ENCODE peak calls at places on chromosomes 7 and 10, in five cellular contexts. J is tibial nerve, M is AG10803, N is astrocyte of the spinal cord, D is OCI-LY7. Y is an unnamed sample.

GRCh38 chr10:46309511-46310142 is 22.8 kb downstream of the ANTXRL start:
- DNase-seq in M (no peak), J (no peak), N (no peak), D (no peak), Y (no peak)

GRCh38 chr10:121069061-121069850 is 218.1 kb downstream of the WDR11 start:
- DNase-seq in D (no peak), N (peak; percentile 9), M (peak; percentile 24), J (no peak), Y (no peak)

GRCh38 chr10:79311581-79312407 is 35.5 kb upstream of the PPIF start:
- DNase-seq in J (no peak), M (no peak), N (no peak), D (no peak), Y (no peak)

GRCh38 chr7:3518546-3518945 is 217.5 kb downstream of the SDK1 start:
- DNase-seq in M (no peak), D (no peak), J (no peak), N (no peak), Y (no peak)

GRCh38 chr10:19412531-19412930 is 363.9 kb downstream of the MALRD1 start:
- DNase-seq in M (peak; percentile 11), D (no peak), J (peak; percentile 21), N (peak; percentile 29), Y (no peak)

GRCh38 chr10:90658791-90659190 is 199.0 kb downstream of the HTR7 start:
- DNase-seq in N (no peak), D (no peak), M (no peak), J (no peak), Y (no peak)

GRCh38 chr10:114855776-114856543 is 34.4 kb downstream of the FHIP2A start:
- DNase-seq in J (no peak), D (no peak), N (peak; percentile 40), M (peak; percentile 8), Y (no peak)

GRCh38 chr10:25901199-25901598 is 32.8 kb upstream of the MYO3A start:
- DNase-seq in J (no peak), D (peak; percentile 80), N (no peak), M (no peak), Y (no peak)

GRCh38 chr7:120021085-120021484 is 251.9 kb upstream of the KCND2 start:
- DNase-seq in D (no peak), N (no peak), J (no peak), M (peak; percentile 3), Y (no peak)

GRCh38 chr7:100745184-100745583 is 11.8 kb downstream of the ZAN start:
- DNase-seq in J (peak; percentile 24), M (peak; percentile 17), N (peak; percentile 51), D (no peak), Y (no peak)

GRCh38 chr10:47257396-47258120 is 42.4 kb upstream of the GDF10 start:
- DNase-seq in J (no peak), D (no peak), N (peak; percentile 79), M (peak; percentile 52), Y (no peak)

GRCh38 chr10:15546606-15547005 is 173.1 kb downstream of the ITGA8 start:
- DNase-seq in D (no peak), J (no peak), M (no peak), N (no peak), Y (no peak)

GRCh38 chr7:11203688-11204087 is 230.0 kb downstream of the PHF14 start:
- DNase-seq in D (no peak), J (no peak), N (no peak), M (peak; percentile 12), Y (no peak)

GRCh38 chr7:140456627-140457051 is 22.7 kb downstream of the MKRN1 start:
- DNase-seq in M (no peak), D (no peak), N (no peak), J (no peak), Y (no peak)

GRCh38 chr7:41887446-41887845 is 184.6 kb upstream of the INHBA start:
- DNase-seq in D (no peak), M (peak; percentile 11), J (no peak), N (peak; percentile 27), Y (no peak)

GRCh38 chr10:64648915-64649314 is 1127.7 kb downstream of the REEP3 start:
- DNase-seq in J (peak; percentile 16), N (no peak), D (no peak), M (no peak), Y (no peak)

GRCh38 chr7:128836729-128837348 is 6.6 kb downstream of the FLNC start:
- DNase-seq in D (no peak), N (no peak), J (no peak), M (no peak), Y (no peak)

GRCh38 chr7:140084972-140085371 is 22.2 kb upstream of the PARP12 start:
- DNase-seq in D (no peak), N (no peak), J (no peak), M (no peak), Y (no peak)

GRCh38 chr7:111741811-111742240 is 179.5 kb upstream of the IMMP2L start:
- DNase-seq in D (peak; percentile 63), M (peak; percentile 70), N (peak; percentile 84), J (peak; percentile 40), Y (peak; percentile 36)

GRCh38 chr7:665251-665650 is 61.2 kb upstream of the DNAAF5 start:
- DNase-seq in D (no peak), J (no peak), M (peak; percentile 71), N (peak; percentile 69), Y (peak; percentile 22)

GRCh38 chr7:149196705-149197171 is 1.4 kb downstream of the ZNF282 start:
- DNase-seq in N (no peak), D (peak; percentile 36), J (no peak), M (peak; percentile 27), Y (no peak)

GRCh38 chr7:37982423-37982822 is 62.0 kb downstream of the EPDR1 start:
- DNase-seq in M (no peak), N (peak; percentile 48), J (peak; percentile 12), D (no peak), Y (no peak)

GRCh38 chr10:17025444-17026295 is 103.9 kb downstream of the CUBN start:
- DNase-seq in J (no peak), D (no peak), M (peak; percentile 99), N (peak; percentile 99), Y (peak; percentile 90)

GRCh38 chr7:98617051-98617959 is at the start of gene NPTX2:
- DNase-seq in J (no peak), D (no peak), M (peak; percentile 6), N (no peak), Y (no peak)

GRCh38 chr7:16512097-16512496 is 14.5 kb upstream of the LRRC72 start:
- DNase-seq in M (no peak), N (no peak), J (no peak), D (no peak), Y (no peak)

GRCh38 chr10:60747817-60748469 is 30.3 kb upstream of the CDK1 start:
- DNase-seq in D (no peak), M (no peak), N (no peak), J (no peak), Y (no peak)

GRCh38 chr7:104209063-104209462 is 1.2 kb upstream of the ORC5 start:
- DNase-seq in M (no peak), D (no peak), J (no peak), N (no peak), Y (no peak)

GRCh38 chr10:84289521-84290200 is 38.7 kb upstream of the CCSER2 start:
- DNase-seq in J (no peak), M (no peak), D (no peak), N (no peak), Y (no peak)

GRCh38 chr10:84290235-84290634 is 38.2 kb upstream of the CCSER2 start:
- DNase-seq in M (no peak), D (no peak), N (no peak), J (no peak), Y (no peak)

GRCh38 chr10:84288151-84288550 is 40.2 kb upstream of the CCSER2 start:
- DNase-seq in D (no peak), M (no peak), J (no peak), N (no peak), Y (no peak)

GRCh38 chr10:84291389-84291788 is 37.0 kb upstream of the CCSER2 start:
- DNase-seq in M (peak; percentile 47), J (no peak), D (no peak), N (peak; percentile 66), Y (no peak)

DNA sequence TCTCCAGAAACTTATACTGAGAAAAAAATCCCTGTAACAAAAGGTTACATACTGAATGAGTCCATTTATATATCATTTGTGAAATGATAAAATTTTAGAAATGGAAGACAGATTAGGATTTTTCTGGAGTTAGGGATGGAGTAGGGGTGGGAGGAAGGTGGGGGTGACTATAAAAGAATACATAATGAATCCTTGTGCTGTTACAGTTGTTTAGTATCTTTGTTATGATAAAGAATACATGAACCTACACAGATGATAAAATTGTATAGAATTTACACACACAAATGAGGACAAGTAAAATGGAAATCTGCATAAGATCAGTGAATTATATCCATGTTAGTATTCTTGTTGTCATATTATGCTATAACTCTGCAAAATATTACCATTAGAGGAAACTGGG is 41.7 kb upstream of the CCSER2 start:
- DNase-seq in D (no peak), N (no peak), J (no peak), M (no peak), Y (no peak)
- TF ChIP-seq CTCF in D (no peak), N (no peak), J (no peak), M (no peak), Y (no peak)

GRCh38 chr7:157047148-157047547 is 36.7 kb upstream of the MNX1 start:
- DNase-seq in M (no peak), N (no peak), D (no peak), J (no peak), Y (no peak)
- TF ChIP-seq CTCF in M (no peak), N (no peak), D (no peak), J (no peak), Y (no peak)

GRCh38 chr10:11854301-11854700 is 31.1 kb downstream of the PROSER2 start:
- DNase-seq in D (no peak), J (no peak), M (no peak), N (no peak), Y (no peak)

GRCh38 chr10:11856089-11856488 is 32.9 kb downstream of the PROSER2 start:
- DNase-seq in N (no peak), M (no peak), J (no peak), D (no peak), Y (no peak)

GRCh38 chr10:11856678-11857077 is 33.5 kb downstream of the PROSER2 start:
- DNase-seq in M (peak; percentile 25), J (no peak), D (no peak), N (no peak), Y (no peak)

GRCh38 chr10:11851910-11852309 is 28.8 kb downstream of the PROSER2 start:
- DNase-seq in J (no peak), D (no peak), N (no peak), M (no peak), Y (no peak)

GRCh38 chr10:11853468-11853867 is 30.3 kb downstream of the PROSER2 start:
- DNase-seq in D (peak; percentile 8), N (no peak), M (no peak), J (no peak), Y (no peak)
- TF ChIP-seq CTCF in D (peak; percentile 66), N (no peak), M (no peak), J (no peak), Y (no peak)

DNA sequence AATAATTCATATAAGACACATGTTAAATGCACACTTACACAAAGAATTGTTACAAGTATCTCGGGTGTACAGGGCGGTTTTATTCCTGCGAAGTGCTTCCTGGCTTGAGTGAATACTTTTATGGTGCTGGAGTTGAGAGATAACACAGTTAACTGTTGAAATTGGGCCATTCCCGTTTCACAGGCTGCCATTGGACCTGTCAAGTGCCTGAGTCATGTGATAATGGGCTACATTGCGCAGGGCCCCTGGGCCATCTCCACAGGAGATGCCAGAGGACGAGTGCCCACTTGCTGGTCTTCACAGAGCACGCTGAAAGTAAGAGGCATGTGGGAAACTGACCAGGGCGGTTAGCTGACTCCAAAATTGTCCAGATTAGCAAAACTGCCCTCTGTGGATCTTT is 4.8 kb downstream of the FBH1 start:
- DNase-seq in J (no peak), N (no peak), D (no peak), M (no peak), Y (no peak)
- TF ChIP-seq CTCF in J (no peak), N (no peak), D (no peak), M (no peak), Y (no peak)

GRCh38 chr7:45617166-45617565 is 43.0 kb downstream of the ADCY1 start:
- DNase-seq in D (no peak), N (no peak), M (no peak), J (no peak), Y (no peak)
- TF ChIP-seq CTCF in D (no peak), N (no peak), M (no peak), J (no peak), Y (no peak)